ENCODE peak calls at places on chromosomes 13 and 19, in nine cellular contexts. F is NCI-H524; H is endodermal cell; W is putamen; Z is stimulated activated CD4-positive, alpha-beta T cell treated with anti-CD3 and anti-CD28 coated beads, Interleukin-4, amount 100 ng/mL, for 4 hours; A is LoVo; Q is D341Med; E is anterior cingulate cortex; U is osteoblast. P is an unnamed sample.

GRCh38 chr19:1807695-1808394 is 4.2 kb downstream of the ATP8B3 start:
- DNase-seq in F (no peak), H (no peak), W (no peak), Z (no peak), A (no peak), Q (no peak), E (no peak), U (no peak), P (no peak)

GRCh38 chr19:15866646-15867045 is 31.2 kb downstream of the CYP4F2 start:
- DNase-seq in F (no peak), H (no peak), W (no peak), Z (no peak), A (no peak), Q (no peak), E (no peak), U (no peak), P (no peak)

GRCh38 chr19:17680235-17680722 is 7.9 kb downstream of the UNC13A start:
- DNase-seq in F (no peak), H (peak), W (no peak), Z (peak), A (peak), Q (no peak), E (peak), U (peak), P (peak)

GRCh38 chr19:51564791-51565190 is 6.3 kb upstream of the ZNF175 start:
- DNase-seq in F (no peak), H (peak), W (no peak), Z (no peak), A (no peak), Q (no peak), E (no peak), U (no peak), P (no peak)

GRCh38 chr19:13398780-13399726 is 107.2 kb downstream of the CACNA1A start:
- DNase-seq in F (no peak), H (no peak), W (peak), Z (no peak), A (no peak), Q (no peak), E (no peak), U (peak), P (peak)

GRCh38 chr19:51181913-51182419 is 39.9 kb downstream of the SIGLEC7 start:
- DNase-seq in F (no peak), H (peak), W (no peak), Z (no peak), A (no peak), Q (no peak), E (no peak), U (no peak), P (no peak)

GRCh38 chr13:110010433-110011135 is 224.2 kb upstream of the IRS2 start:
- DNase-seq in F (no peak), H (no peak), W (no peak), Z (no peak), A (no peak), Q (no peak), E (no peak), U (no peak), P (no peak)

GRCh38 chr13:73223372-73223781 is 164.6 kb downstream of the KLF5 start:
- DNase-seq in F (no peak), H (peak), W (no peak), Z (no peak), A (peak), Q (no peak), E (no peak), U (no peak), P (no peak)

GRCh38 chr13:80030491-80030890 is 310.4 kb downstream of the SPRY2 start:
- DNase-seq in F (no peak), H (peak), W (no peak), Z (no peak), A (peak), Q (no peak), E (no peak), U (no peak), P (peak)

GRCh38 chr13:44117351-44117750 is 237.6 kb downstream of the LACC1 start:
- DNase-seq in F (no peak), H (no peak), W (no peak), Z (no peak), A (no peak), Q (no peak), E (no peak), U (no peak), P (no peak)

P was measured in left ventricle myocardium superior.